ENCODE peak calls at places on chromosomes 3 and 15, in six cellular contexts. One of them, this sample, is unnamed.

GRCh38 chr15:57500979-57501576 is 90.6 kb upstream of the MYZAP start:
- DNase-seq in coronary artery: no peak
- DNase-seq in HFF-Myc: no peak
- DNase-seq in heart left ventricle: no peak
- DNase-seq in upper lobe of right lung: no peak
- DNase-seq in mammary epithelial cell: no peak
- DNase-seq in this sample: peak; percentile 33

GRCh38 chr15:78205856-78206255 is 28.5 kb downstream of the ACSBG1 start:
- DNase-seq in mammary epithelial cell: no peak
- DNase-seq in heart left ventricle: no peak
- DNase-seq in coronary artery: no peak
- DNase-seq in upper lobe of right lung: no peak
- DNase-seq in HFF-Myc: no peak
- DNase-seq in this sample: no peak

GRCh38 chr3:112096176-112096575 is 10.0 kb downstream of the C3orf52 start:
- DNase-seq in upper lobe of right lung: no peak
- DNase-seq in mammary epithelial cell: no peak
- DNase-seq in HFF-Myc: no peak
- DNase-seq in coronary artery: no peak
- DNase-seq in heart left ventricle: no peak
- DNase-seq in this sample: no peak

GRCh38 chr15:98694153-98694552 is 45.8 kb downstream of the IGF1R start:
- DNase-seq in upper lobe of right lung: no peak
- DNase-seq in mammary epithelial cell: no peak
- DNase-seq in HFF-Myc: no peak
- DNase-seq in heart left ventricle: no peak
- DNase-seq in coronary artery: no peak
- DNase-seq in this sample: no peak

GRCh38 chr3:11770477-11771381 is 76.0 kb downstream of the TAMM41 start:
- DNase-seq in mammary epithelial cell: peak; percentile 99
- DNase-seq in HFF-Myc: peak; percentile 73
- DNase-seq in upper lobe of right lung: peak; percentile 88
- DNase-seq in coronary artery: no peak
- DNase-seq in heart left ventricle: peak; percentile 69
- DNase-seq in this sample: peak; percentile 99

GRCh38 chr3:64319391-64319790 is 94.1 kb upstream of the PRICKLE2 start:
- DNase-seq in coronary artery: no peak
- DNase-seq in heart left ventricle: no peak
- DNase-seq in HFF-Myc: no peak
- DNase-seq in upper lobe of right lung: no peak
- DNase-seq in mammary epithelial cell: no peak
- DNase-seq in this sample: no peak

GRCh38 chr15:68498076-68498475 is 66.1 kb upstream of the ITGA11 start:
- DNase-seq in coronary artery: no peak
- DNase-seq in HFF-Myc: no peak
- DNase-seq in upper lobe of right lung: no peak
- DNase-seq in heart left ventricle: no peak
- DNase-seq in mammary epithelial cell: no peak
- DNase-seq in this sample: no peak

GRCh38 chr3:71064976-71065763 is 518.4 kb downstream of the FOXP1 start:
- DNase-seq in heart left ventricle: peak; percentile 84
- DNase-seq in mammary epithelial cell: peak; percentile 48
- DNase-seq in coronary artery: peak; percentile 78
- DNase-seq in HFF-Myc: no peak
- DNase-seq in upper lobe of right lung: peak; percentile 83
- DNase-seq in this sample: no peak

GRCh38 chr3:9301091-9301490 is 51.6 kb upstream of the SRGAP3 start:
- DNase-seq in coronary artery: no peak
- DNase-seq in mammary epithelial cell: no peak
- DNase-seq in heart left ventricle: no peak
- DNase-seq in upper lobe of right lung: no peak
- DNase-seq in HFF-Myc: no peak
- DNase-seq in this sample: no peak

GRCh38 chr3:128285042-128285924 is 132.0 kb downstream of the EEFSEC start:
- DNase-seq in mammary epithelial cell: no peak
- DNase-seq in coronary artery: peak; percentile 61
- DNase-seq in HFF-Myc: no peak
- DNase-seq in upper lobe of right lung: peak; percentile 46
- DNase-seq in heart left ventricle: no peak
- DNase-seq in this sample: no peak

GRCh38 chr3:188558343-188559068 is 404.5 kb downstream of the LPP start:
- DNase-seq in mammary epithelial cell: no peak
- DNase-seq in coronary artery: no peak
- DNase-seq in heart left ventricle: no peak
- DNase-seq in HFF-Myc: no peak
- DNase-seq in upper lobe of right lung: no peak
- DNase-seq in this sample: no peak

GRCh38 chr15:31266712-31267111 is 59.9 kb upstream of the KLF13 start:
- DNase-seq in heart left ventricle: no peak
- DNase-seq in coronary artery: peak; percentile 65
- DNase-seq in mammary epithelial cell: no peak
- DNase-seq in upper lobe of right lung: no peak
- DNase-seq in HFF-Myc: no peak
- DNase-seq in this sample: no peak

GRCh38 chr3:11603628-11604027 is 40.1 kb downstream of the VGLL4 start:
- DNase-seq in heart left ventricle: no peak
- DNase-seq in upper lobe of right lung: no peak
- DNase-seq in coronary artery: peak; percentile 93
- DNase-seq in HFF-Myc: no peak
- DNase-seq in mammary epithelial cell: no peak
- DNase-seq in this sample: no peak

GRCh38 chr3:187318819-187319616 is 27.5 kb upstream of the MASP1 start:
- DNase-seq in upper lobe of right lung: no peak
- DNase-seq in HFF-Myc: peak; percentile 91
- DNase-seq in coronary artery: no peak
- DNase-seq in mammary epithelial cell: peak; percentile 24
- DNase-seq in heart left ventricle: no peak
- DNase-seq in this sample: peak; percentile 48

GRCh38 chr3:187802928-187803259 is 57.6 kb upstream of the BCL6 start:
- DNase-seq in upper lobe of right lung: no peak
- DNase-seq in HFF-Myc: no peak
- DNase-seq in coronary artery: no peak
- DNase-seq in mammary epithelial cell: no peak
- DNase-seq in heart left ventricle: no peak
- DNase-seq in this sample: no peak

GRCh38 chr3:126903521-126903920 is 79.4 kb upstream of the PLXNA1 start:
- DNase-seq in upper lobe of right lung: no peak
- DNase-seq in coronary artery: no peak
- DNase-seq in mammary epithelial cell: no peak
- DNase-seq in HFF-Myc: no peak
- DNase-seq in heart left ventricle: no peak
- DNase-seq in this sample: no peak

GRCh38 chr3:13262493-13263211 is 157.5 kb downstream of the NUP210 start:
- DNase-seq in mammary epithelial cell: no peak
- DNase-seq in coronary artery: no peak
- DNase-seq in HFF-Myc: no peak
- DNase-seq in upper lobe of right lung: no peak
- DNase-seq in heart left ventricle: peak; percentile 41
- DNase-seq in this sample: no peak

GRCh38 chr15:77514635-77515421 is 94.1 kb downstream of the HMG20A start:
- DNase-seq in upper lobe of right lung: no peak
- DNase-seq in heart left ventricle: no peak
- DNase-seq in mammary epithelial cell: no peak
- DNase-seq in coronary artery: no peak
- DNase-seq in HFF-Myc: no peak
- DNase-seq in this sample: no peak

GRCh38 chr3:50359760-50360110 is 414 bp upstream of the TMEM115 start:
- DNase-seq in mammary epithelial cell: no peak
- DNase-seq in coronary artery: no peak
- DNase-seq in upper lobe of right lung: no peak
- DNase-seq in heart left ventricle: no peak
- DNase-seq in HFF-Myc: no peak
- DNase-seq in this sample: no peak

GRCh38 chr15:49387471-49387870 is 35.6 kb upstream of the FGF7 start:
- DNase-seq in mammary epithelial cell: no peak
- DNase-seq in upper lobe of right lung: no peak
- DNase-seq in heart left ventricle: no peak
- DNase-seq in coronary artery: no peak
- DNase-seq in HFF-Myc: no peak
- DNase-seq in this sample: no peak

GRCh38 chr3:11588755-11589154 is 55.0 kb downstream of the VGLL4 start:
- DNase-seq in upper lobe of right lung: no peak
- DNase-seq in coronary artery: no peak
- DNase-seq in mammary epithelial cell: no peak
- DNase-seq in HFF-Myc: no peak
- DNase-seq in heart left ventricle: no peak
- DNase-seq in this sample: no peak

GRCh38 chr15:75662823-75663519 is 15.3 kb downstream of the SNX33 start:
- DNase-seq in mammary epithelial cell: no peak
- DNase-seq in coronary artery: no peak
- DNase-seq in HFF-Myc: no peak
- DNase-seq in heart left ventricle: no peak
- DNase-seq in upper lobe of right lung: no peak
- DNase-seq in this sample: no peak

GRCh38 chr15:95624616-95625361 is 705.7 kb upstream of the NR2F2 start:
- DNase-seq in heart left ventricle: no peak
- DNase-seq in upper lobe of right lung: no peak
- DNase-seq in HFF-Myc: no peak
- DNase-seq in mammary epithelial cell: no peak
- DNase-seq in coronary artery: no peak
- DNase-seq in this sample: no peak

DNA sequence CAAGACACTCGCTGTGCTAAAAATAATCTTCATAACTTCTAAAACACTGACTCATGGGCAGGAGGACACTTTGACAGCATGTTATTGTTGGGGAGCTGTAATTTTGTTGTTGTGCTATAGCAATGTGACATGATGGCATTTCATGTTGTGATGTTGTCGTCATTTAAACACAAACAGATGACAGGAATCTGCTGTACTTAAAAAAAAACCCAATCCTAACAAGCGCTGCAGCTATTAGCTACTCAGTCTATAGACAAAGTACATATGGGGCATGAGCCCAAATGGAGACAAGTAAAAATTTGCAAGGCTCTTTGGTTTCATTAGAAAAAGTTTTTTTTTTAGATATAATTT is 828 bp upstream of the ATOSA start:
- DNase-seq in mammary epithelial cell: peak; percentile 5
- DNase-seq in heart left ventricle: no peak
- DNase-seq in upper lobe of right lung: no peak
- DNase-seq in HFF-Myc: peak; percentile 14
- DNase-seq in coronary artery: no peak
- DNase-seq in this sample: no peak
- H3K4me3 ChIP-seq in mammary epithelial cell: peak overlapping the region; percentile 67
- H3K4me3 ChIP-seq in heart left ventricle: peak overlapping the region; percentile 86
- H3K4me3 ChIP-seq in upper lobe of right lung: peak overlapping the region; percentile 75
- H3K4me3 ChIP-seq in HFF-Myc: peak overlapping the region; percentile 88
- H3K4me3 ChIP-seq in coronary artery: peak overlapping the region; percentile 99
- H3K4me3 ChIP-seq in this sample: peak overlapping the region; percentile 96

GRCh38 chr3:27185231-27185989 is 183.8 kb downstream of the NEK10 start:
- DNase-seq in mammary epithelial cell: no peak
- DNase-seq in HFF-Myc: no peak
- DNase-seq in heart left ventricle: no peak
- DNase-seq in upper lobe of right lung: no peak
- DNase-seq in coronary artery: no peak
- DNase-seq in this sample: no peak
- TF ChIP-seq CTCF in mammary epithelial cell: no peak
- TF ChIP-seq CTCF in HFF-Myc: no peak
- TF ChIP-seq CTCF in heart left ventricle: no peak
- TF ChIP-seq CTCF in upper lobe of right lung: no peak
- TF ChIP-seq CTCF in coronary artery: no peak
- TF ChIP-seq CTCF in this sample: no peak

GRCh38 chr15:101277038-101277822 is at the start of gene SELENOS:
- DNase-seq in mammary epithelial cell: peak; percentile 89
- DNase-seq in heart left ventricle: peak; percentile 95
- DNase-seq in coronary artery: peak; percentile 92
- DNase-seq in upper lobe of right lung: peak; percentile 96
- DNase-seq in HFF-Myc: peak; percentile 26
- DNase-seq in this sample: peak; percentile 64

GRCh38 chr15:101273534-101273933 is 3.8 kb downstream of the SELENOS start:
- DNase-seq in coronary artery: no peak
- DNase-seq in HFF-Myc: no peak
- DNase-seq in heart left ventricle: no peak
- DNase-seq in upper lobe of right lung: no peak
- DNase-seq in mammary epithelial cell: no peak
- DNase-seq in this sample: no peak

GRCh38 chr15:101276501-101277037 is 716 bp downstream of the SELENOS start:
- DNase-seq in mammary epithelial cell: peak; percentile 20
- DNase-seq in HFF-Myc: no peak
- DNase-seq in upper lobe of right lung: no peak
- DNase-seq in heart left ventricle: no peak
- DNase-seq in coronary artery: no peak
- DNase-seq in this sample: peak; percentile 31

GRCh38 chr15:101272584-101272983 is 4.7 kb downstream of the SELENOS start:
- DNase-seq in HFF-Myc: no peak
- DNase-seq in upper lobe of right lung: no peak
- DNase-seq in coronary artery: no peak
- DNase-seq in heart left ventricle: no peak
- DNase-seq in mammary epithelial cell: no peak
- DNase-seq in this sample: no peak

GRCh38 chr15:101275018-101275417 is 2.3 kb downstream of the SELENOS start:
- DNase-seq in heart left ventricle: no peak
- DNase-seq in mammary epithelial cell: no peak
- DNase-seq in coronary artery: no peak
- DNase-seq in upper lobe of right lung: no peak
- DNase-seq in HFF-Myc: no peak
- DNase-seq in this sample: no peak
- H3K4me3 ChIP-seq in heart left ventricle: no peak overlapping the region
- H3K4me3 ChIP-seq in mammary epithelial cell: no peak overlapping the region
- H3K4me3 ChIP-seq in coronary artery: no peak overlapping the region
- H3K4me3 ChIP-seq in upper lobe of right lung: no peak overlapping the region
- H3K4me3 ChIP-seq in HFF-Myc: no peak overlapping the region
- H3K4me3 ChIP-seq in this sample: no peak overlapping the region

GRCh38 chr15:27249723-27250160 is 278.8 kb downstream of the GABRG3 start:
- DNase-seq in HFF-Myc: no peak
- DNase-seq in upper lobe of right lung: no peak
- DNase-seq in coronary artery: no peak
- DNase-seq in heart left ventricle: no peak
- DNase-seq in mammary epithelial cell: no peak
- DNase-seq in this sample: no peak

GRCh38 chr15:27248251-27248650 is 277.3 kb downstream of the GABRG3 start:
- DNase-seq in coronary artery: no peak
- DNase-seq in mammary epithelial cell: no peak
- DNase-seq in HFF-Myc: no peak
- DNase-seq in upper lobe of right lung: no peak
- DNase-seq in heart left ventricle: no peak
- DNase-seq in this sample: no peak

GRCh38 chr15:27254016-27254415 is 283.0 kb downstream of the GABRG3 start:
- DNase-seq in upper lobe of right lung: no peak
- DNase-seq in heart left ventricle: no peak
- DNase-seq in HFF-Myc: no peak
- DNase-seq in coronary artery: no peak
- DNase-seq in mammary epithelial cell: no peak
- DNase-seq in this sample: no peak

GRCh38 chr15:27249046-27249722 is 278.2 kb downstream of the GABRG3 start:
- DNase-seq in mammary epithelial cell: no peak
- DNase-seq in coronary artery: no peak
- DNase-seq in heart left ventricle: no peak
- DNase-seq in HFF-Myc: no peak
- DNase-seq in upper lobe of right lung: no peak
- DNase-seq in this sample: no peak

DNA sequence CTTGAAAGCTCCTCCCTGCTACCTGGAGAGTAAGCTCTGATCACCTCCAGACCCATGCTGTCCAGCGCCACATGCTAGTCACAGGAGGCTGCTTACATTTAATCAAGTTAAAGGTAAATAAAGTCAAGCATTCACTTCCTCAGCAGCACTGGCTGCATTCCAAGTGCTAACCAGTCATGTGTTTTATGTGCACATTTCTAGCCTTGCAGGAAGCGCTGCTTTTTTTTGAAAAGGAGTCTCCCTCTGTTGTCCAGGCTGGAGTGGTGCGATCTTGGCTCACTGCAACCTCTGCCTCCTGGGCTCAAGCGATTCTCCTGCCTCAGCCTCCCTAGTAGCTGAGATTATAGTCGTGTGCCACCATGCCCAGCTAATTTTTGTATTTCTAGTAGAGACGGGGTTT is 279.2 kb downstream of the GABRG3 start:
- DNase-seq in upper lobe of right lung: no peak
- DNase-seq in coronary artery: no peak
- DNase-seq in HFF-Myc: no peak
- DNase-seq in heart left ventricle: no peak
- DNase-seq in mammary epithelial cell: no peak
- DNase-seq in this sample: no peak
- TF ChIP-seq CTCF in upper lobe of right lung: peak; percentile 19
- TF ChIP-seq CTCF in coronary artery: no peak
- TF ChIP-seq CTCF in HFF-Myc: no peak
- TF ChIP-seq CTCF in heart left ventricle: no peak
- TF ChIP-seq CTCF in mammary epithelial cell: no peak
- TF ChIP-seq CTCF in this sample: no peak

This sample was measured in bronchial epithelial cell.